ENCODE peak calls at places on chromosomes 4 and X, in ten cellular contexts. D, K, M, Z, R, Y, X, N, S and W are unnamed samples.

GRCh38 chr4:1012031-1012739 is 759 bp downstream of the FGFRL1 start:
- DNase-seq in D (peak), K (no peak), M (peak), Z (no peak), R (peak), Y (no peak), X (peak), N (peak), S (peak), W (no peak)

GRCh38 chr4:76206222-76206942 is 7.2 kb downstream of the SCARB2 start:
- DNase-seq in D (no peak), K (no peak), M (no peak), Z (no peak), R (no peak), Y (peak), X (no peak), N (peak), S (no peak), W (no peak)

GRCh38 chr4:13170131-13170530 is 314.0 kb downstream of the RAB28 start:
- DNase-seq in D (peak), K (no peak), M (no peak), Z (no peak), R (no peak), Y (no peak), X (peak), N (no peak), S (no peak), W (no peak)

GRCh38 chrX:128816919-128817318 is 706.4 kb downstream of the SMARCA1 start:
- DNase-seq in D (peak), K (no peak), M (no peak), Z (no peak), R (peak), Y (no peak), X (no peak), N (peak), S (no peak), W (no peak)

GRCh38 chr4:108881190-108881589 is 118.3 kb upstream of the ETNPPL start:
- DNase-seq in D (peak), K (no peak), M (peak), Z (peak), R (no peak), Y (peak), X (peak), N (no peak), S (peak), W (no peak)

GRCh38 chrX:18898517-18898916 is 85.4 kb downstream of the PHKA2 start:
- DNase-seq in D (no peak), K (no peak), M (no peak), Z (no peak), R (no peak), Y (no peak), X (no peak), N (no peak), S (no peak), W (no peak)

GRCh38 chr4:107380190-107380589 is 339.8 kb downstream of the PAPSS1 start:
- DNase-seq in D (no peak), K (no peak), M (no peak), Z (no peak), R (no peak), Y (no peak), X (no peak), N (no peak), S (no peak), W (no peak)

GRCh38 chr4:168707205-168707604 is 210.4 kb downstream of the PALLD start:
- DNase-seq in D (no peak), K (no peak), M (no peak), Z (no peak), R (no peak), Y (peak), X (no peak), N (no peak), S (no peak), W (no peak)

GRCh38 chr4:16661813-16662212 is 236.6 kb downstream of the LDB2 start:
- DNase-seq in D (no peak), K (no peak), M (no peak), Z (no peak), R (no peak), Y (no peak), X (peak), N (no peak), S (no peak), W (no peak)

GRCh38 chr4:181959121-181959520 is 284.1 kb upstream of the TENM3 start:
- DNase-seq in D (no peak), K (no peak), M (peak), Z (no peak), R (no peak), Y (peak), X (peak), N (no peak), S (peak), W (no peak)

GRCh38 chr4:139849219-139849618 is 183.6 kb downstream of the MGST2 start:
- DNase-seq in D (no peak), K (no peak), M (no peak), Z (no peak), R (no peak), Y (no peak), X (no peak), N (no peak), S (no peak), W (no peak)

GRCh38 chrX:11704725-11705495 is 39.2 kb upstream of the ARHGAP6 start:
- DNase-seq in D (no peak), K (no peak), M (peak), Z (no peak), R (no peak), Y (peak), X (peak), N (no peak), S (peak), W (no peak)

GRCh38 chrX:20352504-20352903 is 85.8 kb upstream of the RPS6KA3 start:
- DNase-seq in D (no peak), K (no peak), M (no peak), Z (no peak), R (no peak), Y (no peak), X (no peak), N (no peak), S (no peak), W (peak)

GRCh38 chr4:174534461-174534860 is 12.2 kb upstream of the HPGD start:
- DNase-seq in D (no peak), K (no peak), M (no peak), Z (no peak), R (no peak), Y (no peak), X (no peak), N (no peak), S (no peak), W (no peak)

GRCh38 chr4:170157670-170158069 is 67.9 kb upstream of the AADAT start:
- DNase-seq in D (no peak), K (no peak), M (no peak), Z (no peak), R (no peak), Y (no peak), X (no peak), N (no peak), S (no peak), W (no peak)

GRCh38 chrX:30888526-30889146 is 418 bp downstream of the TAB3 start:
- DNase-seq in D (no peak), K (no peak), M (peak), Z (no peak), R (no peak), Y (peak), X (no peak), N (peak), S (peak), W (no peak)

GRCh38 chr4:121900132-121900983 is 30.1 kb upstream of the BBS7 start:
- DNase-seq in D (peak), K (peak), M (peak), Z (peak), R (peak), Y (peak), X (peak), N (peak), S (peak), W (peak)

GRCh38 chr4:101103381-101104142 is 243.8 kb downstream of the PPP3CA start:
- DNase-seq in D (no peak), K (no peak), M (peak), Z (no peak), R (peak), Y (no peak), X (no peak), N (no peak), S (peak), W (peak)

GRCh38 chrX:13180807-13181206 is 136.4 kb upstream of the FAM9C start:
- DNase-seq in D (no peak), K (no peak), M (peak), Z (peak), R (no peak), Y (peak), X (peak), N (no peak), S (peak), W (no peak)

GRCh38 chrX:64792598-64793337 is 183.5 kb downstream of the ZC4H2 start:
- DNase-seq in D (peak), K (no peak), M (no peak), Z (no peak), R (no peak), Y (no peak), X (no peak), N (no peak), S (no peak), W (peak)

GRCh38 chr4:108828620-108829019 is 65.8 kb upstream of the ETNPPL start:
- DNase-seq in D (no peak), K (no peak), M (no peak), Z (no peak), R (no peak), Y (no peak), X (no peak), N (no peak), S (no peak), W (no peak)

GRCh38 chr4:3753711-3754412 is 12.3 kb upstream of the ADRA2C start:
- DNase-seq in D (no peak), K (no peak), M (no peak), Z (no peak), R (no peak), Y (no peak), X (no peak), N (no peak), S (no peak), W (no peak)

GRCh38 chrX:47797084-47797483 is 39.6 kb upstream of the ZNF81 start:
- DNase-seq in D (no peak), K (no peak), M (no peak), Z (no peak), R (no peak), Y (no peak), X (no peak), N (no peak), S (no peak), W (no peak)

GRCh38 chrX:70079870-70080269 is 17.6 kb downstream of the OTUD6A start:
- DNase-seq in D (no peak), K (no peak), M (peak), Z (no peak), R (no peak), Y (no peak), X (no peak), N (no peak), S (peak), W (no peak)

GRCh38 chr4:169160825-169161224 is 109.9 kb downstream of the SH3RF1 start:
- DNase-seq in D (peak), K (no peak), M (peak), Z (no peak), R (no peak), Y (peak), X (peak), N (no peak), S (peak), W (no peak)

GRCh38 chr4:85733798-85734197 is 258.8 kb downstream of the ARHGAP24 start:
- DNase-seq in D (no peak), K (no peak), M (no peak), Z (no peak), R (no peak), Y (no peak), X (no peak), N (no peak), S (no peak), W (no peak)

GRCh38 chr4:119025916-119026661 is 109.5 kb upstream of the MYOZ2 start:
- DNase-seq in D (no peak), K (no peak), M (peak), Z (peak), R (no peak), Y (peak), X (peak), N (no peak), S (peak), W (no peak)

GRCh38 chr4:119028296-119028695 is 107.3 kb upstream of the MYOZ2 start:
- DNase-seq in D (no peak), K (no peak), M (no peak), Z (no peak), R (no peak), Y (no peak), X (no peak), N (no peak), S (no peak), W (no peak)

GRCh38 chr4:119027815-119028214 is 107.8 kb upstream of the MYOZ2 start:
- DNase-seq in D (no peak), K (no peak), M (no peak), Z (no peak), R (no peak), Y (no peak), X (no peak), N (no peak), S (no peak), W (no peak)

GRCh38 chr4:119025440-119025839 is 110.2 kb upstream of the MYOZ2 start:
- DNase-seq in D (no peak), K (no peak), M (peak), Z (no peak), R (no peak), Y (peak), X (peak), N (no peak), S (peak), W (no peak)

DNA sequence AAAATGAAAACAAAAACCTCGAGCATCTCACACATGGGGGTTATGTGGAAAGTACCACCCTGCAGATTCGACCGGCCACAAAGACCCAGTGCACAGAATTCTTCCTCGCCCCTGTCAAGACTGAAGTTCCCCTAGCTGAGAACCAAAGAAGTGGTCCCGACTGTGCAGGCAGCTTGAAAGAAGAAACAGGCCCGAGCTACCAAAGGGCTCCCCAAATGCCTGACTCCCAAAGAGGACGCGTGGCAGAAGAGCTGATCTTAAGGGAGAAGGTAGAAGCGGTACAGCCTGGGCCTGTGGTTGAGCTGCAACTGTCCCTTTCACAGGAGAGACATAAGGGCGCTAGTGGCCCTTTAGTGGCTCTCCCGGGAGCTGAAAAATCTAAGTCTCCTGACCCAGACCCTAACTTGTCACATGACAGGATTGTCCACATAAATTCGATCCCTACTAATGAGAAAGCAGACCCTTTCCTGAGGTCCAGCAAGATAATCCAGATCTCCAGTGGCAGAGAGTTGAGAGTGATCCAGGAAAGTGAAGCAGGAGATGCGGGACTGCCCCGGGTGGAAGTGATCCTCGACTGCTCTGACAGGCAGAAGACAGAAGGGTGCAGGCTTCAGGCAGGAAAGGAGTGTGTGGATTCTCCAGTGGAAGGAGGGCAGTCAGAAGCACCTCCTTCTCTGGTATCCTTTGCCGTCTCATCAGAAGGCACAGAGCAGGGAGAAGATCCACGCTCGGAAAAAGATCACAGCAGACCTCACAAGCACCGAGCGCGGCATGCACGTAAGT is 108.8 kb upstream of the MYOZ2 start:
- DNase-seq in D (no peak), K (no peak), M (no peak), Z (no peak), R (no peak), Y (peak), X (no peak), N (no peak), S (no peak), W (peak)
- TF ChIP-seq CTCF in D (no peak), K (no peak), M (no peak), Z (no peak), R (no peak), Y (peak), X (no peak), N (no peak), S (no peak), W (no peak)

GRCh38 chr4:2401610-2401983 is 16.8 kb downstream of the ZFYVE28 start:
- DNase-seq in D (no peak), K (no peak), M (no peak), Z (no peak), R (no peak), Y (no peak), X (no peak), N (no peak), S (no peak), W (no peak)
- H3K4me3 ChIP-seq in D (peak), K (peak), M (no peak), Z (peak), R (no peak), Y (no peak), X (peak), N (peak), S (peak), W (no peak)

GRCh38 chrX:137166591-137166990 is 132.8 kb upstream of the GPR101 start:
- DNase-seq in D (peak), K (no peak), M (no peak), Z (no peak), R (no peak), Y (no peak), X (no peak), N (peak), S (no peak), W (peak)
- TF ChIP-seq CTCF in D (peak), K (no peak), M (no peak), Z (peak), R (peak), Y (peak), X (no peak), N (peak), S (no peak), W (peak)

DNA sequence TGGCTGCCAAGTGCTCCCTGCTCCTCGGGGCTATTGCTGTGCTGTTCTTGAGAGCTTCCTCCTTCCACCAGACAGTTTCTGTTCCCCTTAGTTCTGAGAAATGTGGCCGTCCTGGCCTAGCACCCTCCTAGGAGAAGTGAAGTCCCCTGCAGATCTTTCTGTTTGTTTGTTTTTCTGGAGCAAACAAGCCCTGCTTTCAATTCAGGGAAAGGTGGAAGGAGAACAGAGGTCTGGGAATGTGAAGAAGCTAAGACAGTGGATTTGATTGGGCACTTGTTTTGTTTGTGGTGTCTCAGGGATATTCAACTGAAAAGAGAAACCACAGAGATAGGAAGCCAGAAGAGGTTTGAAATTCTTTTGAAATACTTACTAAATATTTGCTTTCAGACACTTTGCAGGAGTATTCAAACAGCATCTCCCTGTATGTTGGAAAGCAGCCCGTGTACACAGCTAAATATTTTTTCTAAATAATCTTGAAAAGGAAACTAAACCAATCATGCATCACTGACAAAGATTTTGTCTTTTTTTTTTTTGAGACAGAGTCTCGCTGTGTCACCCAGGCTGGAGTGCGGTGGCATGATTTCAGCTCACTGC is 36.5 kb upstream of the PPM1K start:
- DNase-seq in D (no peak), K (no peak), M (peak), Z (no peak), R (peak), Y (no peak), X (peak), N (no peak), S (peak), W (peak)
- H3K4me3 ChIP-seq in D (no peak), K (no peak), M (no peak), Z (no peak), R (peak), Y (no peak), X (no peak), N (no peak), S (no peak), W (peak)

DNA sequence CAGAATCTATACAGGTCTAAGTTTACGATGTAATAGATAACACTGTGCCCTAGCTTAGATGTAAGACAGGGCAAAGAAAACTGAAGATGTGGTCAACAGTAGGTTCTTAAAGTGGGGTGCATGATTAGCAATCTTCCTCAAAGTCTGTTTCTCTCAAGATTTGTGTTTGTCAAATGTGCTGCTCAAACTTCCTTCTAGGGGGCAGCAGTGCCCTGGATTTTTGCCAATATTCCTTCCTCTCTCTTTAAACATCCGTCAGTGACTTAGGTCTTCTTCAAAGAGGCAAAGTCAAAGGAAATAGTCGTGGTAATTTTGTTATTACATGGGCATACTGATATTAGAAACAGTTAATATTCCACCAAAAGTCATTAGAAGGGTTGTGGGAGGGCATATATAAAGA is 4.2 kb upstream of the PDHA2 start:
- DNase-seq in D (peak), K (no peak), M (peak), Z (no peak), R (peak), Y (no peak), X (no peak), N (peak), S (no peak), W (peak)
- TF ChIP-seq CTCF in D (peak), K (no peak), M (peak), Z (no peak), R (peak), Y (no peak), X (peak), N (peak), S (no peak), W (peak)